ENCODE peak calls at places on chromosomes 6 and 20, in five cellular contexts. C is right lobe of liver, B is HepG2, I is HCT116, X is H1. P is an unnamed sample. For H3K27me3, the result is how much of the 10 kb centered on the place peaks cover.

GRCh38 chr20:48422242-48422960 is 405.4 kb downstream of the PREX1 start:
- DNase-seq in C (no peak), B (no peak), I (no peak), X (no peak), P (no peak)

GRCh38 chr6:4280031-4280430 is 144.7 kb upstream of the ECI2 start:
- DNase-seq in C (no peak), B (no peak), X (no peak), I (no peak), P (no peak)

GRCh38 chr6:48135352-48136084 is 24.5 kb upstream of the PTCHD4 start:
- DNase-seq in B (no peak), X (no peak), I (no peak), C (no peak), P (no peak)

GRCh38 chr20:61964675-61965605 is 100.7 kb downstream of the TAF4 start:
- DNase-seq in C (no peak), B (no peak), I (no peak), X (peak), P (peak)

GRCh38 chr6:45626087-45626891 is 248.6 kb upstream of the SUPT3H start:
- DNase-seq in I (no peak), X (no peak), B (no peak), C (no peak), P (no peak)

GRCh38 chr20:34473262-34473883 is 42.8 kb upstream of the DYNLRB1 start:
- DNase-seq in I (peak), C (peak), X (peak), B (peak), P (peak)

GRCh38 chr6:22149501-22150490 is 147.0 kb downstream of the PRL start:
- DNase-seq in X (no peak), I (no peak), C (no peak), B (no peak), P (peak)

GRCh38 chr20:43913291-43914025 is 1.2 kb upstream of the TOX2 start:
- DNase-seq in X (peak), C (no peak), I (no peak), B (no peak), P (no peak)

GRCh38 chr20:10674684-10675455 is 1.1 kb upstream of the JAG1 start:
- DNase-seq in I (peak), C (peak), X (peak), B (peak), P (peak)

GRCh38 chr6:150635906-150636514 is 36.3 kb downstream of the PLEKHG1 start:
- DNase-seq in I (no peak), X (no peak), B (no peak), C (no peak), P (no peak)

GRCh38 chr6:8556370-8557018 is 121.1 kb upstream of the SLC35B3 start:
- DNase-seq in I (peak), C (no peak), X (no peak), B (peak), P (peak)

GRCh38 chr6:149566372-149567193 is at the start of gene GINM1:
- DNase-seq in C (peak), X (peak), I (no peak), B (peak), P (peak)

GRCh38 chr6:143592335-143592734 is 80.8 kb upstream of the FUCA2 start:
- DNase-seq in I (peak), B (peak), C (no peak), X (peak), P (no peak)

GRCh38 chr6:154249499-154250298 is 106.9 kb downstream of the IPCEF1 start:
- DNase-seq in B (no peak), C (no peak), X (no peak), I (no peak), P (no peak)

GRCh38 chr20:32674362-32674789 is 635 bp upstream of the C20orf203 start:
- DNase-seq in C (peak), B (peak), I (peak), X (peak), P (peak)

GRCh38 chr6:57822896-57823358 is 505.5 kb downstream of the PRIM2 start:
- DNase-seq in C (no peak), I (no peak), X (peak), B (no peak), P (no peak)

GRCh38 chr6:75486850-75487568 is 6.6 kb downstream of the FILIP1 start:
- DNase-seq in I (no peak), C (no peak), B (no peak), X (no peak), P (no peak)

GRCh38 chr20:46850416-46850815 is 44.2 kb upstream of the EYA2 start:
- DNase-seq in X (no peak), B (no peak), C (no peak), I (no peak), P (no peak)

GRCh38 chr20:50305636-50306477 is 115.2 kb downstream of the CEBPB start:
- DNase-seq in X (no peak), B (peak), C (peak), I (no peak), P (peak)
- TF ChIP-seq POLR2A in X (no peak), B (peak), C (peak), I (no peak), P (no peak)

GRCh38 chr20:59677586-59677985 is 73.2 kb downstream of the PHACTR3 start:
- DNase-seq in B (no peak), C (no peak), X (no peak), I (no peak), P (no peak)

GRCh38 chr20:59680148-59680650 is 75.9 kb downstream of the PHACTR3 start:
- DNase-seq in I (no peak), C (no peak), X (no peak), B (no peak), P (no peak)

GRCh38 chr20:59678951-59679350 is 74.6 kb downstream of the PHACTR3 start:
- DNase-seq in I (no peak), C (no peak), X (no peak), B (no peak), P (no peak)

GRCh38 chr20:59676877-59677140 is 72.5 kb downstream of the PHACTR3 start:
- DNase-seq in X (no peak), C (no peak), I (no peak), B (no peak), P (no peak)

GRCh38 chr20:59678286-59678685 is 73.9 kb downstream of the PHACTR3 start:
- DNase-seq in I (no peak), C (no peak), X (no peak), B (no peak), P (no peak)
- H3K27me3 ChIP-seq in I (half or more), C (under half), X (under half), B (under half), P (under half)

GRCh38 chr6:2877960-2878359 is 25.1 kb downstream of the SERPINB9 start:
- DNase-seq in C (no peak), I (no peak), X (no peak), B (no peak), P (no peak)

GRCh38 chr6:2875840-2876207 is 27.3 kb downstream of the SERPINB9 start:
- DNase-seq in C (peak), X (no peak), B (no peak), I (no peak), P (peak)

GRCh38 chr6:2877057-2877882 is 25.8 kb downstream of the SERPINB9 start:
- DNase-seq in I (no peak), C (peak), B (peak), X (no peak), P (peak)

GRCh38 chr6:2873643-2874042 is 29.5 kb downstream of the SERPINB9 start:
- DNase-seq in C (no peak), B (no peak), I (no peak), X (no peak), P (no peak)

GRCh38 chr6:2876210-2877056 is 26.7 kb downstream of the SERPINB9 start:
- DNase-seq in C (peak), X (no peak), I (peak), B (peak), P (peak)
- TF ChIP-seq POLR2A in C (peak), X (no peak), I (no peak), B (peak), P (peak)

GRCh38 chr6:38824243-38824894 is 109.3 kb downstream of the DNAH8 start:
- DNase-seq in I (no peak), B (no peak), C (no peak), X (no peak), P (no peak)

GRCh38 chr6:38827024-38827423 is 111.9 kb downstream of the DNAH8 start:
- DNase-seq in I (no peak), B (no peak), X (no peak), C (no peak), P (no peak)

GRCh38 chr6:38818691-38819090 is 103.6 kb downstream of the DNAH8 start:
- DNase-seq in B (no peak), X (no peak), C (no peak), I (no peak), P (no peak)

GRCh38 chr6:38822963-38823362 is 107.9 kb downstream of the DNAH8 start:
- DNase-seq in X (no peak), I (no peak), C (no peak), B (no peak), P (no peak)
- H3K27me3 ChIP-seq in X (under half), I (half or more), C (under half), B (under half), P (under half)

GRCh38 chr6:20826378-20826777 is 292.1 kb downstream of the CDKAL1 start:
- DNase-seq in C (no peak), X (no peak), I (no peak), B (no peak), P (no peak)
- TF ChIP-seq POLR2A in C (no peak), X (no peak), I (no peak), B (no peak), P (no peak)

DNA sequence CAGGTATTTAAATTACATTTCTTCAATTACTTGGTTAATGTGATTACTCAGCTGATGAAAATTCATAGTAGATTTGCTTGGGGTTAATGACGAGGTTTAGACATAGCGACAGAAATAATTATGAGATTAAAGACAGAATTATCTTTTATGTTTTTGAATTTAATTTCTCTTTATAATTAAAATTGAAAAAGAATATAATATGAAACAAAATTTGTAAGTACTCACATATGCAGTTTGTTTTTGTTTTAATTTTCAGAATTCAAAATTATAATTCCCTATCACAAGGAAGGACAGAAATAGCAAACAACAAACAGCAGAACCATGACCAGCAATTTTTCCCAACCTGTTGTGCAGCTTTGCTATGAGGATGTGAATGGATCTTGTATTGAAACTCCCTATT is at the start of gene TAAR8:
- DNase-seq in X (no peak), I (no peak), C (no peak), B (no peak), P (no peak)
- H3K27me3 ChIP-seq in X (under half), I (under half), C (under half), B (under half), P (under half)

GRCh38 chr6:33071579-33071978 is 1.9 kb downstream of the HLA-DPA1 start:
- DNase-seq in I (no peak), C (no peak), X (no peak), B (no peak), P (no peak)

GRCh38 chr6:33072508-33073100 is 845 bp downstream of the HLA-DPA1 start:
- DNase-seq in B (no peak), C (no peak), X (no peak), I (no peak), P (no peak)

GRCh38 chr6:33070909-33071308 is 2.5 kb downstream of the HLA-DPA1 start:
- DNase-seq in I (no peak), X (no peak), B (no peak), C (no peak), P (no peak)

GRCh38 chr6:33066917-33067521 is 6.4 kb downstream of the HLA-DPA1 start:
- DNase-seq in X (no peak), B (no peak), I (no peak), C (no peak), P (no peak)

DNA sequence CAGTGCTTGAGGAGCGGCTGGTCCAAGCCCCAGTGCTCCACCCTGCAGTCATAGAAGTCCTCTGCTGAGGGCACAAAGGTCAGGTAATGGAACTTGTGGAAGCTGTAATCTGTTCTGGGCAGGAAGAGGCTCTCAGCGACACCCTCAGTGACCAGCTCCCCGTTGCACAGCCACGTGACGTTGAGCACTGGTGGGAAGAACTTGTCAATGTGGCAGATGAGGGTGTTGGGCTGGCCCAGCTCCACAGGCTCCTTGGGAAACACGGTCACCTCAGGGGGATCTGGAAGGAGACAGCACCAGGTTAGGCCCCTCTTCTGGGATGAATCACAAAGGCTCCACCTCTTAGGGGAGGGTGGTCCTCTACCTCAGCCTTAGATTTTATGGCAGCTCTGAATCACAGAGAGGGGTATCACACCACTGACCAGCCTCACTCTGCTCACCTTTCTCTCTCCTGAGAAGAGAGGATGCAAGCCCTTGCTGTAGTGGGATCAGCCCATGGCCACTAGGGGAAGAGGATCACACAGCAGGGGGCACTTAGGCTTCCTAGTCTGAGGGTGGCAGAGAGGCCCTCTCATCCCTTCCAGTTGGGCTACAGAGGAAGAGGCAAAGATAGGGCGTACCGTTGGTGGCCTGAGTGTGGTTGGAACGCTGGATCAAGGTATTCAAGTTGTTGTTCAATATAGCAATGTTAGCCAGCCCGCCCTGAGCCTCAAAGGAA is 4.3 kb downstream of the HLA-DPA1 start:
- DNase-seq in B (no peak), C (no peak), I (no peak), X (no peak), P (no peak)
- TF ChIP-seq POLR2A in B (no peak), C (no peak), I (no peak), X (no peak), P (no peak)

GRCh38 chr6:32410906-32411305 is 3.9 kb upstream of the BTNL2 start:
- DNase-seq in X (no peak), I (no peak), B (no peak), C (no peak), P (no peak)
- H3K27me3 ChIP-seq in X (under half), I (under half), B (under half), C (under half), P (under half)

GRCh38 chr6:14132244-14133220 is 15.0 kb downstream of the CD83 start:
- DNase-seq in X (no peak), B (peak), I (no peak), C (no peak), P (no peak)
- TF ChIP-seq POLR2A in X (no peak), B (no peak), I (no peak), C (no peak), P (no peak)

P was measured in adrenal gland.